ENCODE peak calls at places on chromosomes 4 and X, in ten cellular contexts. Z is HL-60, F is left ventricle myocardium inferior, T is breast epithelium, J is MM.1S, L is GM06990, K is colonic mucosa, W is pancreas, D is left lung, M is upper lobe of right lung. R is an unnamed sample.

GRCh38 chrX:6694977-6695376 is 160.1 kb upstream of the VCX3A start:
- DNase-seq in Z (no peak), F (no peak), T (no peak), J (peak), L (no peak), K (no peak), W (no peak), D (no peak), M (no peak), R (no peak)

GRCh38 chr4:79913581-79913980 is 159.4 kb downstream of the ANTXR2 start:
- DNase-seq in Z (peak), F (no peak), T (no peak), J (no peak), L (no peak), K (no peak), W (no peak), D (no peak), M (no peak), R (peak)

GRCh38 chrX:149630681-149631292 is 805 bp downstream of the TMEM185A start:
- DNase-seq in Z (peak), F (no peak), T (no peak), J (no peak), L (no peak), K (no peak), W (peak), D (no peak), M (no peak), R (no peak)

GRCh38 chrX:4239650-4240540 is 526.4 kb upstream of the PRKX start:
- DNase-seq in Z (peak), F (no peak), T (no peak), J (peak), L (no peak), K (no peak), W (no peak), D (no peak), M (no peak), R (no peak)

GRCh38 chrX:120468071-120468470 is 1.0 kb downstream of the LAMP2 start:
- DNase-seq in Z (peak), F (no peak), T (no peak), J (no peak), L (no peak), K (no peak), W (no peak), D (no peak), M (no peak), R (no peak)

GRCh38 chr4:102554482-102554881 is 53.3 kb downstream of the NFKB1 start:
- DNase-seq in Z (no peak), F (peak), T (no peak), J (no peak), L (no peak), K (no peak), W (no peak), D (no peak), M (no peak), R (no peak)

GRCh38 chrX:31209005-31209612 is 137.3 kb upstream of the FTHL17 start:
- DNase-seq in Z (no peak), F (no peak), T (no peak), J (no peak), L (no peak), K (no peak), W (no peak), D (no peak), M (no peak), R (peak)

GRCh38 chr4:67522851-67523671 is 22.2 kb downstream of the CENPC start:
- DNase-seq in Z (no peak), F (no peak), T (no peak), J (no peak), L (no peak), K (no peak), W (no peak), D (no peak), M (no peak), R (no peak)

GRCh38 chrX:77719388-77719787 is 66.6 kb downstream of the ATRX start:
- DNase-seq in Z (no peak), F (no peak), T (no peak), J (no peak), L (no peak), K (no peak), W (no peak), D (no peak), M (no peak), R (no peak)

GRCh38 chrX:55815546-55815945 is 98.0 kb downstream of the RRAGB start:
- DNase-seq in Z (no peak), F (no peak), T (no peak), J (no peak), L (no peak), K (no peak), W (no peak), D (no peak), M (no peak), R (no peak)

GRCh38 chr4:515251-515650 is 16.2 kb downstream of the PIGG start:
- DNase-seq in Z (no peak), F (no peak), T (no peak), J (no peak), L (no peak), K (no peak), W (no peak), D (no peak), M (no peak), R (no peak)

GRCh38 chrX:149045645-149046210 is 459.4 kb downstream of the IDS start:
- DNase-seq in Z (no peak), F (no peak), T (no peak), J (no peak), L (no peak), K (no peak), W (no peak), D (no peak), M (no peak), R (no peak)

GRCh38 chr4:136742330-136742729 is 790.0 kb downstream of the PCDH18 start:
- DNase-seq in Z (no peak), F (no peak), T (no peak), J (no peak), L (no peak), K (no peak), W (no peak), D (no peak), M (no peak), R (no peak)

GRCh38 chr4:38950734-38951133 is 81.5 kb downstream of the TMEM156 start:
- DNase-seq in Z (no peak), F (no peak), T (no peak), J (no peak), L (no peak), K (no peak), W (no peak), D (no peak), M (no peak), R (no peak)

GRCh38 chr4:116839826-116840225 is 245.6 kb downstream of the TRAM1L1 start:
- DNase-seq in Z (no peak), F (no peak), T (no peak), J (no peak), L (no peak), K (no peak), W (no peak), D (no peak), M (no peak), R (no peak)

GRCh38 chrX:13190051-13190450 is 129.8 kb downstream of the ATXN3L start:
- DNase-seq in Z (no peak), F (no peak), T (no peak), J (no peak), L (no peak), K (no peak), W (no peak), D (no peak), M (no peak), R (no peak)

GRCh38 chrX:140723251-140723650 is 13.7 kb downstream of the LINC00632 start:
- DNase-seq in Z (no peak), F (no peak), T (no peak), J (no peak), L (no peak), K (no peak), W (no peak), D (no peak), M (no peak), R (no peak)

GRCh38 chr4:145786261-145786660 is 106.3 kb downstream of the C4orf51 start:
- DNase-seq in Z (no peak), F (no peak), T (no peak), J (no peak), L (no peak), K (no peak), W (no peak), D (no peak), M (no peak), R (no peak)

GRCh38 chrX:16612257-16612987 is 37.5 kb upstream of the S100G start:
- DNase-seq in Z (no peak), F (no peak), T (no peak), J (no peak), L (no peak), K (no peak), W (no peak), D (no peak), M (no peak), R (no peak)

GRCh38 chrX:101659601-101660063 is at the start of gene ARMCX2:
- DNase-seq in Z (no peak), F (peak), T (no peak), J (no peak), L (no peak), K (peak), W (peak), D (peak), M (peak), R (no peak)

DNA sequence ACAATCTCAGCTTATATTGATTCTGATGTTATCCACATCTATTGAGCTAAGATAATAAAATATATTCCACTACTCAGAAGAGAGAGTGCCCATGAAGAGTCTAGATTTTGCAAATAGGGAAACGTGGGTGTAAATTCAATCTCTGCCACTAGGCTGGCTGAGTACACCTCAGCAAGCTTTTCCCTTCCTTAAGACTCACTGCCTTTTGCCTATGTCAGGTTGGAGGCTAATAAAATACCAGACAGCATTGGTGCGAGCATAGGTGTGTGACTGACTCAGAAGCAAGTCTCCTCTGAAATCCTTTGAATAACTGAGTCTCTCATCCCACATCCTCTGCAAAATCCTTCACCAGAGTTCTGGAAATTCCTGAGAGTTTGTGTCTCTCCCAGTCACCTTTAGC is 405.4 kb upstream of the CPEB2 start:
- DNase-seq in Z (no peak), F (no peak), T (no peak), J (no peak), L (no peak), K (no peak), W (no peak), D (no peak), M (no peak), R (no peak)
- TF ChIP-seq CTCF in Z (no peak), F (peak), T (no peak), J (no peak), L (no peak), K (no peak), W (no peak), D (no peak), M (no peak), R (no peak)

GRCh38 chrX:132171478-132171877 is 43.7 kb upstream of the FRMD7 start:
- DNase-seq in Z (no peak), F (no peak), T (no peak), J (no peak), L (no peak), K (no peak), W (no peak), D (no peak), M (no peak), R (no peak)

GRCh38 chrX:132169554-132169953 is 41.7 kb upstream of the FRMD7 start:
- DNase-seq in Z (no peak), F (no peak), T (no peak), J (no peak), L (no peak), K (no peak), W (no peak), D (no peak), M (no peak), R (no peak)

GRCh38 chrX:132165005-132165404 is 37.2 kb upstream of the FRMD7 start:
- DNase-seq in Z (no peak), F (no peak), T (no peak), J (no peak), L (no peak), K (no peak), W (no peak), D (no peak), M (no peak), R (no peak)

DNA sequence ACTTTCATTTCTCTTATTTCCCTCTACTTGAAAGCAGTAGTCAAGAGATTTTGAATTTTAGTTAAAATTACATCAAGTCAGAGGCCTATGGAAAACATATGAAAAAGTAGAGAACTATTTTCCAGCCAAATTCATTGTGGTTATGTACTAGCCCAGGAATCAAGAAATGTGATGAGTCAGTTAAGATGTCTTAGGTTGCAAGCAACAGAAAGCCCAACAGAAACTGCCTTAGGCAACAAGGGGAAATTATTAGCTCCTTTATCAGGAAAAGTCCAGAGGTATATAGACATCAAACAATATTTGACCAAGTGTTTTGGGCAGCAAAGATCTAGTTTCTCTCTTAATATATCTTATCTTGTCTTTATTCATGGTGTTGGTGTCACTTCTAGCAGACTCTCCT is 37.8 kb upstream of the FRMD7 start:
- DNase-seq in Z (no peak), F (no peak), T (no peak), J (no peak), L (no peak), K (no peak), W (no peak), D (no peak), M (no peak), R (no peak)
- H3K4me3 ChIP-seq in Z (no peak), F (no peak), T (no peak), J (no peak), L (no peak), K (no peak), W (no peak), D (no peak), M (no peak), R (no peak)

GRCh38 chr4:18075823-18076433 is 54.4 kb upstream of the LCORL start:
- DNase-seq in Z (peak), F (peak), T (no peak), J (peak), L (peak), K (peak), W (no peak), D (peak), M (no peak), R (no peak)
- TF ChIP-seq CTCF in Z (peak), F (peak), T (no peak), J (peak), L (peak), K (peak), W (no peak), D (no peak), M (peak), R (peak)

GRCh38 chr4:5018603-5019002 is 655 bp downstream of the CYTL1 start:
- DNase-seq in Z (no peak), F (no peak), T (no peak), J (no peak), L (no peak), K (no peak), W (no peak), D (no peak), M (no peak), R (no peak)
- H3K4me3 ChIP-seq in Z (no peak), F (no peak), T (no peak), J (no peak), L (no peak), K (no peak), W (no peak), D (no peak), M (peak), R (no peak)

GRCh38 chr4:24734511-24734910 is 60.9 kb upstream of the SOD3 start:
- DNase-seq in Z (no peak), F (no peak), T (no peak), J (no peak), L (no peak), K (no peak), W (no peak), D (no peak), M (no peak), R (no peak)

GRCh38 chr4:24730256-24731001 is 64.9 kb upstream of the SOD3 start:
- DNase-seq in Z (no peak), F (peak), T (no peak), J (no peak), L (no peak), K (peak), W (no peak), D (peak), M (peak), R (no peak)

GRCh38 chr4:24731448-24731847 is 63.9 kb upstream of the SOD3 start:
- DNase-seq in Z (no peak), F (no peak), T (no peak), J (no peak), L (no peak), K (no peak), W (no peak), D (no peak), M (no peak), R (no peak)

GRCh38 chr4:24741915-24742314 is 53.5 kb upstream of the SOD3 start:
- DNase-seq in Z (no peak), F (no peak), T (no peak), J (no peak), L (no peak), K (peak), W (no peak), D (no peak), M (no peak), R (no peak)

GRCh38 chr4:24736066-24736465 is 59.3 kb upstream of the SOD3 start:
- DNase-seq in Z (peak), F (no peak), T (no peak), J (no peak), L (no peak), K (peak), W (no peak), D (no peak), M (no peak), R (no peak)
- TF ChIP-seq CTCF in Z (peak), F (peak), T (no peak), J (peak), L (peak), K (peak), W (no peak), D (peak), M (peak), R (peak)